ENCODE peak calls at places on chromosomes 7 and 10, in four cellular contexts. I is DND-41, L is psoas muscle, D is AG10803. V is an unnamed sample.

GRCh38 chr7:141333459-141333858 is 217.8 kb upstream of the AGK start:
- DNase-seq in I (no peak), L (no peak), D (no peak), V (no peak)

GRCh38 chr10:17607603-17608332 is 9.4 kb downstream of the HACD1 start:
- DNase-seq in I (peak; percentile 37), L (no peak), D (peak; percentile 57), V (peak; percentile 75)

GRCh38 chr7:90271753-90272152 is 26.8 kb downstream of the CFAP69 start:
- DNase-seq in I (no peak), L (no peak), D (peak; percentile 88), V (peak; percentile 65)

GRCh38 chr7:105916603-105917002 is 40.2 kb upstream of the ATXN7L1 start:
- DNase-seq in I (no peak), L (no peak), D (peak; percentile 64), V (peak; percentile 41)

GRCh38 chr10:73886085-73886529 is 11.8 kb upstream of the CAMK2G start:
- DNase-seq in I (peak; percentile 68), L (peak; percentile 66), D (peak; percentile 78), V (peak; percentile 77)

GRCh38 chr10:2214805-2215204 is 477.5 kb upstream of the ADARB2 start:
- DNase-seq in I (no peak), L (no peak), D (no peak), V (no peak)

GRCh38 chr7:130926021-130926691 is 192.1 kb upstream of the KLF14 start:
- DNase-seq in I (no peak), L (no peak), D (no peak), V (no peak)

GRCh38 chr10:118472415-118472814 is 123.0 kb downstream of the PRLHR start:
- DNase-seq in I (no peak), L (no peak), D (no peak), V (peak; percentile 23)

GRCh38 chr7:91266067-91266930 is 2.1 kb downstream of the FZD1 start:
- DNase-seq in I (no peak), L (peak; percentile 16), D (no peak), V (peak; percentile 45)

GRCh38 chr7:880450-880849 is 4.1 kb downstream of the GET4 start:
- DNase-seq in I (no peak), L (peak; percentile 62), D (no peak), V (no peak)

GRCh38 chr7:34048445-34048844 is 143.1 kb downstream of the BMPER start:
- DNase-seq in I (no peak), L (no peak), D (no peak), V (peak; percentile 74)

GRCh38 chr10:118754132-118754555 is 626 bp downstream of the CACUL1 start:
- DNase-seq in I (peak; percentile 59), L (peak; percentile 48), D (peak; percentile 3), V (peak; percentile 20)

GRCh38 chr7:8443871-8444756 is 10.7 kb downstream of the NXPH1 start:
- DNase-seq in I (no peak), L (no peak), D (no peak), V (no peak)

GRCh38 chr10:28785018-28785417 is 107.7 kb downstream of the BAMBI start:
- DNase-seq in I (no peak), L (no peak), D (no peak), V (no peak)

GRCh38 chr7:44217852-44218402 is 17.1 kb downstream of the YKT6 start:
- DNase-seq in I (no peak), L (no peak), D (no peak), V (no peak)

GRCh38 chr10:11687779-11688447 is 54.3 kb upstream of the ECHDC3 start:
- DNase-seq in I (no peak), L (no peak), D (no peak), V (no peak)

GRCh38 chr7:33719059-33719581 is 186.2 kb upstream of the BMPER start:
- DNase-seq in I (no peak), L (peak; percentile 58), D (peak; percentile 39), V (peak; percentile 72)

GRCh38 chr10:97648557-97649404 is 8.3 kb downstream of the PI4K2A start:
- DNase-seq in I (no peak), L (no peak), D (peak; percentile 93), V (peak; percentile 94)

GRCh38 chr10:122954731-122955050 is 664 bp upstream of the C10orf88 start:
- DNase-seq in I (no peak), L (no peak), D (no peak), V (no peak)

GRCh38 chr10:31822150-31822549 is 106.5 kb downstream of the ARHGAP12 start:
- DNase-seq in I (no peak), L (no peak), D (peak; percentile 46), V (peak; percentile 17)

GRCh38 chr10:121088524-121088923 is 237.4 kb downstream of the WDR11 start:
- DNase-seq in I (no peak), L (no peak), D (no peak), V (peak; percentile 7)

GRCh38 chr7:100087055-100087750 is 1.6 kb upstream of the COPS6 start:
- DNase-seq in I (no peak), L (no peak), D (peak; percentile 99), V (peak; percentile 97)

GRCh38 chr10:130022501-130023299 is 58.6 kb upstream of the EBF3 start:
- DNase-seq in I (no peak), L (no peak), D (peak; percentile 93), V (peak; percentile 89)

GRCh38 chr10:23442936-23443335 is 4.1 kb downstream of the OTUD1 start:
- DNase-seq in I (no peak), L (no peak), D (peak; percentile 63), V (no peak)

GRCh38 chr7:15628876-15629275 is 57.6 kb downstream of the MEOX2 start:
- DNase-seq in I (no peak), L (no peak), D (no peak), V (peak; percentile 60)

GRCh38 chr7:111678281-111678680 is 116.0 kb upstream of the IMMP2L start:
- DNase-seq in I (no peak), L (no peak), D (no peak), V (peak; percentile 9)

GRCh38 chr10:62554632-62555199 is 180.5 kb downstream of the ZNF365 start:
- DNase-seq in I (peak; percentile 15), L (no peak), D (peak; percentile 86), V (peak; percentile 71)

GRCh38 chr7:94561841-94562514 is 52.4 kb downstream of the CASD1 start:
- DNase-seq in I (no peak), L (no peak), D (peak; percentile 31), V (peak; percentile 56)

GRCh38 chr10:99233680-99234018 is 2.0 kb downstream of the HPSE2 start:
- DNase-seq in I (no peak), L (no peak), D (no peak), V (no peak)
- H3K4me3 ChIP-seq in I (no peak overlapping the region), L (peak overlapping the region; percentile 58), D (peak overlapping the region; percentile 61), V (peak overlapping the region; percentile 66)

DNA sequence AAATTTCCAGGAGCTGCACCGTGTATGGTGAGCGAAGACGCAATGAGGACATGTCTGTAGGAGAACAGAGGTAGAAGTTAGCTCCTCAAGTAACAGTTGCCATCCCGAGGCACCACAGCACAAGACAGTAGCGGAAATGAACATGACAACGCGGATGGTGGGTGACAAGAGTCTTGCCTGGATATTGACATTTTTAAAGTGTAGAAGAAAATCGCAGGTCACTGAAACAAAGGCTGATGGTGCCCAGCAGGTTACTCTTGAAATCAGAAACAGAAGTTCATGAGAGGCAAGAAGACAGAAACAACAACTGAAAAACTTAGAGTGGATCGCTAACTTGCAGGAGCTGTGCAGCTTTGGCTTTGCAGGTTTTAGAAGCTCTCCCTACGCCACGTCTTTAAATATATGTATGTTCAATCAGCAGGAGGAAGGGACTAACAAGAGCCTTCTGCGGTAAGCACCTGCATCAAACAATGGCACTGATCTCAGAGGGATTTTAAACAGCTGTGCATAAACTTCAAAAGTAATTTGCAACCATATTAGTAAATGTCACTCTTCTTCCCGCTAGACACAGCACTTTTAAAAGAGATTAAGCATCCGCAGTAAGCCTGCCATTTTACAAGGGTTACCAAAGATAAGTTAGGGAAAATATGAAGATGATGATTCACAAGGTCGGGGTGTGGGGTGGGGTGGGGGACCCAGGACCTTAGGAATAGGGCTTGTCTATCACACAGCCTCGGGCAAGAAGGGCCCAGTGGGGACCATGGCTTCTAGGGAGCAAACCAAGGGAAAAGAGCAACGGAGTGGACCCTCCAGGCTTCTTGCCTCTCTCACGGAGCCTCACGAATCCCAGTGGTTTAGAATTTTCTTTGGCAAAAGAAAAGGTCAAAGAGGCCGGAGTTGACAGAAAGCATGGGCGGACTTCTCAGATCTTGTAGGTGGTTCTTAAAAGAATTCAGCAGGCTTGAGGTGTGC is 1.6 kb downstream of the PRKCQ start:
- DNase-seq in I (peak; percentile 69), L (no peak), D (no peak), V (no peak)
- H3K4me3 ChIP-seq in I (peak overlapping the region; percentile 64), L (peak overlapping the region; percentile 91), D (no peak overlapping the region), V (no peak overlapping the region)

DNA sequence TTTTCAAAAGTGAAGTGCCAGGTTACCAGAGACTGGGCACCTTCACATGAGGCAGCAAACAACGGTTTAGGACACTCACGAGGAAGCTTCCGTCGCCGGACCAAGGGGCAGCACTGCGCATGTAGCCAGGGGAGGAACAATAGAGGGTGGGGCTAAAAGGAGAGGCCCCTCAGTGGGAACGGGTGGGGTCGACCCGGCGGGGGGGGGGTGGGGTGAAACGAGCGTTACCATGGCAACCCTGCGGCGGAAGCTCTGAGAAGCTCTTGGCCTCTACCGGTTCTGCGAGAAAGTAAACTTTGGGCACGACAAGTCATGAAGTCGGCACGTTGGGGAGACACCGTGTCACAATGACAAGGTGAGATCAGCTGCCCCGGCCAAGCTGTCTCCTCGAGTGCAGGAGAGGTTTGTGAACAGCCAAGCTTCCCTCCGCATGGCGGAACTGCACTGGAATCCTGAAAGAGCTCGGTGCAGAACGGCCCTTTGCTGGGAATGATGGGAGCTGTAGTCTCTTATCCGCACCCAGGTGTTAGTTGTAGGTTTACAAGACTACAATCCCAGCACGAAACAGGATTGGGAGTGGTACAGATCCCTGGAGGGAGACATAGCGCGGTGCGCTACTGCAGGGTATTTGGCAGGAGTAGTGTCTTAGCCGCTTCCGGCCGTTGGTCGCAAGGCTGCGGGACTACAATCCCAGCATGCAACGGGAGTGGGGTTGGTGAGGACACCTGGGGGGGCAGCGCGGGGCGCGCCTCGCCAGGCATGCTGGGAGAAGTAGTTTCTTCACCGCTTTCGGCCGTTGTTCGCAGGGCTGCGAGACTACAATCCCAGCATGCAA is 72.8 kb upstream of the ZNF722 start:
- DNase-seq in I (peak; percentile 97), L (peak; percentile 93), D (peak; percentile 20), V (no peak)
- H3K4me3 ChIP-seq in I (peak overlapping the region; percentile 96), L (peak overlapping the region; percentile 80), D (peak overlapping the region; percentile 35), V (no peak overlapping the region)

GRCh38 chr7:27165089-27165654 is at the start of gene HOXA9:
- DNase-seq in I (no peak), L (peak; percentile 78), D (peak; percentile 97), V (peak; percentile 98)
- H3K4me3 ChIP-seq in I (no peak within 1 kb of the TSS), L (peak within 1 kb of the TSS; percentile 79), D (peak within 1 kb of the TSS; percentile 87), V (peak within 1 kb of the TSS; percentile 59)

GRCh38 chr10:114386446-114386845 is 17.9 kb downstream of the AFAP1L2 start:
- DNase-seq in I (no peak), L (no peak), D (no peak), V (no peak)
- H3K4me3 ChIP-seq in I (no peak overlapping the region), L (no peak overlapping the region), D (no peak overlapping the region), V (no peak overlapping the region)

GRCh38 chr7:86328801-86329433 is 314.8 kb upstream of the GRM3 start:
- DNase-seq in I (no peak), L (no peak), D (no peak), V (no peak)
- H3K4me3 ChIP-seq in I (no peak overlapping the region), L (no peak overlapping the region), D (no peak overlapping the region), V (no peak overlapping the region)

DNA sequence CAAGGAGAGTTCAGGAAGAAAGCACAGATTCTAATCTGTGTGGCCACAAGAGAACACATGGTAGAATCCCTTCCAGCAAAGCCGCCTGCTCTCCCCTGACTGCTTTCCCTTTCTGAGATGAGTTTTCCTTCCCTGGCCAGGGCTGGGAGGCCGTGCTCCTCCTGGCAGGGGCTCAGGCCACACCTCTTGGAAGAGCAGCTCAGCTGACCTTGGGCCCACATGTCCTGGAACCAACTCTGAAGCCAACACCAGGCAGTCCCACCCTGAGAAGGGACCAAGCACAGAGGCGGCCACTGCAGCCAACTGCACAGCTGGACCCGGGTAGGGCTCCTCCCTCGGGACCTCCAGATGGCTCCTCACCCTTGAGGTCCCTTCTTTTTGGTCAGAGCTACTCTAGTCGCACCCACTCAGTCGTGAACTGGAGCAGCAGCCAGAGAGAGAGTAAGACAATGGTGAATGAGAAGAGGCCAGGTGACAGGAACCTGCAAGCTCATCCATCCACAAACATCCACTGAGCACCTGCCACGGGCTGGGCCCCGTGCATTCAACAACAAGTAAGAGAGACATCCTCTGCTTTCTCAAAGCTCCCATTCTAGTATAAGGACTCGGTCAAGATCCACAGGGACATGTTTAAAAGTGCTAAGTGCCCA is 40.3 kb downstream of the FAM53B start:
- DNase-seq in I (no peak), L (peak; percentile 87), D (peak; percentile 40), V (no peak)
- H3K4me3 ChIP-seq in I (no peak overlapping the region), L (no peak overlapping the region), D (no peak overlapping the region), V (no peak overlapping the region)

V was measured in foreskin fibroblast.